ENCODE peak calls at places on chromosomes 7 and 10, in ten cellular contexts. One of them, this sample, is unnamed.

GRCh38 chr10:80075781-80076180 is 2.7 kb upstream of the TMEM254 start:
- DNase-seq in astrocyte: no peak
- DNase-seq in GM04504: no peak
- DNase-seq in esophagus squamous epithelium: no peak
- DNase-seq in CD4-positive, alpha-beta T cell: no peak
- DNase-seq in hypothalamus: no peak
- DNase-seq in cardiac fibroblast: peak; percentile 2
- DNase-seq in left cardiac atrium: no peak
- DNase-seq in stimulated activated CD4-positive, alpha-beta T cell treated with anti-CD3 and anti-CD28 coated beads, Interleukin-2, amount 100 ng/mL, for 48 hours: no peak
- DNase-seq in natural killer cell treated with Interleukin-12 subunit alpha and Interleukin-12 subunit beta and Interleukin-15 and Interleukin-18, amount 100 ng/mL, for 72 hours: no peak
- DNase-seq in this sample: no peak

GRCh38 chr7:4739528-4739992 is 35.9 kb upstream of the AP5Z1 start:
- DNase-seq in stimulated activated CD4-positive, alpha-beta T cell treated with anti-CD3 and anti-CD28 coated beads, Interleukin-2, amount 100 ng/mL, for 48 hours: no peak
- DNase-seq in astrocyte: peak; percentile 45
- DNase-seq in cardiac fibroblast: peak; percentile 81
- DNase-seq in GM04504: no peak
- DNase-seq in hypothalamus: peak; percentile 33
- DNase-seq in natural killer cell treated with Interleukin-12 subunit alpha and Interleukin-12 subunit beta and Interleukin-15 and Interleukin-18, amount 100 ng/mL, for 72 hours: no peak
- DNase-seq in CD4-positive, alpha-beta T cell: peak; percentile 67
- DNase-seq in left cardiac atrium: peak; percentile 58
- DNase-seq in esophagus squamous epithelium: no peak
- DNase-seq in this sample: no peak

GRCh38 chr10:95183451-95184230 is 10.4 kb upstream of the ACSM6 start:
- DNase-seq in stimulated activated CD4-positive, alpha-beta T cell treated with anti-CD3 and anti-CD28 coated beads, Interleukin-2, amount 100 ng/mL, for 48 hours: peak; percentile 75
- DNase-seq in esophagus squamous epithelium: peak; percentile 18
- DNase-seq in astrocyte: peak; percentile 57
- DNase-seq in hypothalamus: peak; percentile 72
- DNase-seq in natural killer cell treated with Interleukin-12 subunit alpha and Interleukin-12 subunit beta and Interleukin-15 and Interleukin-18, amount 100 ng/mL, for 72 hours: peak; percentile 89
- DNase-seq in CD4-positive, alpha-beta T cell: peak; percentile 59
- DNase-seq in cardiac fibroblast: peak; percentile 85
- DNase-seq in left cardiac atrium: peak; percentile 90
- DNase-seq in GM04504: peak; percentile 56
- DNase-seq in this sample: peak; percentile 82

GRCh38 chr7:7911339-7911738 is 57.3 kb upstream of the GLCCI1 start:
- DNase-seq in GM04504: peak; percentile 10
- DNase-seq in esophagus squamous epithelium: no peak
- DNase-seq in left cardiac atrium: no peak
- DNase-seq in cardiac fibroblast: peak; percentile 59
- DNase-seq in astrocyte: peak; percentile 97
- DNase-seq in stimulated activated CD4-positive, alpha-beta T cell treated with anti-CD3 and anti-CD28 coated beads, Interleukin-2, amount 100 ng/mL, for 48 hours: no peak
- DNase-seq in CD4-positive, alpha-beta T cell: no peak
- DNase-seq in natural killer cell treated with Interleukin-12 subunit alpha and Interleukin-12 subunit beta and Interleukin-15 and Interleukin-18, amount 100 ng/mL, for 72 hours: no peak
- DNase-seq in hypothalamus: no peak
- DNase-seq in this sample: no peak

GRCh38 chr10:49768329-49768728 is 6.2 kb upstream of the OGDHL start:
- DNase-seq in left cardiac atrium: no peak
- DNase-seq in cardiac fibroblast: no peak
- DNase-seq in hypothalamus: no peak
- DNase-seq in GM04504: no peak
- DNase-seq in esophagus squamous epithelium: no peak
- DNase-seq in astrocyte: no peak
- DNase-seq in stimulated activated CD4-positive, alpha-beta T cell treated with anti-CD3 and anti-CD28 coated beads, Interleukin-2, amount 100 ng/mL, for 48 hours: no peak
- DNase-seq in natural killer cell treated with Interleukin-12 subunit alpha and Interleukin-12 subunit beta and Interleukin-15 and Interleukin-18, amount 100 ng/mL, for 72 hours: no peak
- DNase-seq in CD4-positive, alpha-beta T cell: no peak
- DNase-seq in this sample: no peak

GRCh38 chr10:32948451-32948850 is 9.6 kb downstream of the ITGB1 start:
- DNase-seq in esophagus squamous epithelium: no peak
- DNase-seq in stimulated activated CD4-positive, alpha-beta T cell treated with anti-CD3 and anti-CD28 coated beads, Interleukin-2, amount 100 ng/mL, for 48 hours: no peak
- DNase-seq in hypothalamus: no peak
- DNase-seq in CD4-positive, alpha-beta T cell: no peak
- DNase-seq in natural killer cell treated with Interleukin-12 subunit alpha and Interleukin-12 subunit beta and Interleukin-15 and Interleukin-18, amount 100 ng/mL, for 72 hours: no peak
- DNase-seq in cardiac fibroblast: no peak
- DNase-seq in left cardiac atrium: no peak
- DNase-seq in GM04504: no peak
- DNase-seq in astrocyte: no peak
- DNase-seq in this sample: no peak

GRCh38 chr7:41918597-41918996 is 215.7 kb upstream of the INHBA start:
- DNase-seq in natural killer cell treated with Interleukin-12 subunit alpha and Interleukin-12 subunit beta and Interleukin-15 and Interleukin-18, amount 100 ng/mL, for 72 hours: no peak
- DNase-seq in stimulated activated CD4-positive, alpha-beta T cell treated with anti-CD3 and anti-CD28 coated beads, Interleukin-2, amount 100 ng/mL, for 48 hours: no peak
- DNase-seq in hypothalamus: no peak
- DNase-seq in GM04504: peak; percentile 66
- DNase-seq in CD4-positive, alpha-beta T cell: no peak
- DNase-seq in astrocyte: peak; percentile 91
- DNase-seq in cardiac fibroblast: peak; percentile 59
- DNase-seq in esophagus squamous epithelium: no peak
- DNase-seq in left cardiac atrium: no peak
- DNase-seq in this sample: no peak

GRCh38 chr10:102718220-102718619 is 3.8 kb downstream of the SFXN2 start:
- DNase-seq in astrocyte: peak; percentile 60
- DNase-seq in stimulated activated CD4-positive, alpha-beta T cell treated with anti-CD3 and anti-CD28 coated beads, Interleukin-2, amount 100 ng/mL, for 48 hours: no peak
- DNase-seq in left cardiac atrium: no peak
- DNase-seq in esophagus squamous epithelium: no peak
- DNase-seq in GM04504: no peak
- DNase-seq in CD4-positive, alpha-beta T cell: no peak
- DNase-seq in hypothalamus: no peak
- DNase-seq in natural killer cell treated with Interleukin-12 subunit alpha and Interleukin-12 subunit beta and Interleukin-15 and Interleukin-18, amount 100 ng/mL, for 72 hours: no peak
- DNase-seq in cardiac fibroblast: peak; percentile 67
- DNase-seq in this sample: no peak

GRCh38 chr10:10642741-10643280 is 374.9 kb upstream of the CELF2 start:
- DNase-seq in cardiac fibroblast: peak; percentile 97
- DNase-seq in left cardiac atrium: peak; percentile 60
- DNase-seq in CD4-positive, alpha-beta T cell: no peak
- DNase-seq in stimulated activated CD4-positive, alpha-beta T cell treated with anti-CD3 and anti-CD28 coated beads, Interleukin-2, amount 100 ng/mL, for 48 hours: no peak
- DNase-seq in hypothalamus: no peak
- DNase-seq in esophagus squamous epithelium: no peak
- DNase-seq in natural killer cell treated with Interleukin-12 subunit alpha and Interleukin-12 subunit beta and Interleukin-15 and Interleukin-18, amount 100 ng/mL, for 72 hours: no peak
- DNase-seq in GM04504: no peak
- DNase-seq in astrocyte: peak; percentile 4
- DNase-seq in this sample: no peak

GRCh38 chr10:51564896-51565505 is 134.4 kb downstream of the CSTF2T start:
- DNase-seq in CD4-positive, alpha-beta T cell: no peak
- DNase-seq in natural killer cell treated with Interleukin-12 subunit alpha and Interleukin-12 subunit beta and Interleukin-15 and Interleukin-18, amount 100 ng/mL, for 72 hours: no peak
- DNase-seq in astrocyte: no peak
- DNase-seq in hypothalamus: no peak
- DNase-seq in GM04504: no peak
- DNase-seq in left cardiac atrium: no peak
- DNase-seq in stimulated activated CD4-positive, alpha-beta T cell treated with anti-CD3 and anti-CD28 coated beads, Interleukin-2, amount 100 ng/mL, for 48 hours: no peak
- DNase-seq in esophagus squamous epithelium: no peak
- DNase-seq in cardiac fibroblast: no peak
- DNase-seq in this sample: no peak

GRCh38 chr10:11822031-11822756 is 962 bp upstream of the PROSER2 start:
- DNase-seq in left cardiac atrium: no peak
- DNase-seq in stimulated activated CD4-positive, alpha-beta T cell treated with anti-CD3 and anti-CD28 coated beads, Interleukin-2, amount 100 ng/mL, for 48 hours: no peak
- DNase-seq in esophagus squamous epithelium: no peak
- DNase-seq in cardiac fibroblast: no peak
- DNase-seq in CD4-positive, alpha-beta T cell: no peak
- DNase-seq in hypothalamus: no peak
- DNase-seq in natural killer cell treated with Interleukin-12 subunit alpha and Interleukin-12 subunit beta and Interleukin-15 and Interleukin-18, amount 100 ng/mL, for 72 hours: no peak
- DNase-seq in GM04504: no peak
- DNase-seq in astrocyte: no peak
- DNase-seq in this sample: no peak

GRCh38 chr7:151924508-151924907 is 31.7 kb upstream of the GALNTL5 start:
- DNase-seq in left cardiac atrium: no peak
- DNase-seq in cardiac fibroblast: no peak
- DNase-seq in CD4-positive, alpha-beta T cell: no peak
- DNase-seq in hypothalamus: no peak
- DNase-seq in astrocyte: no peak
- DNase-seq in stimulated activated CD4-positive, alpha-beta T cell treated with anti-CD3 and anti-CD28 coated beads, Interleukin-2, amount 100 ng/mL, for 48 hours: no peak
- DNase-seq in esophagus squamous epithelium: no peak
- DNase-seq in GM04504: no peak
- DNase-seq in natural killer cell treated with Interleukin-12 subunit alpha and Interleukin-12 subunit beta and Interleukin-15 and Interleukin-18, amount 100 ng/mL, for 72 hours: no peak
- DNase-seq in this sample: no peak

GRCh38 chr7:21215307-21215706 is 212.6 kb upstream of the SP4 start:
- DNase-seq in natural killer cell treated with Interleukin-12 subunit alpha and Interleukin-12 subunit beta and Interleukin-15 and Interleukin-18, amount 100 ng/mL, for 72 hours: no peak
- DNase-seq in GM04504: no peak
- DNase-seq in hypothalamus: no peak
- DNase-seq in stimulated activated CD4-positive, alpha-beta T cell treated with anti-CD3 and anti-CD28 coated beads, Interleukin-2, amount 100 ng/mL, for 48 hours: no peak
- DNase-seq in left cardiac atrium: no peak
- DNase-seq in esophagus squamous epithelium: no peak
- DNase-seq in cardiac fibroblast: no peak
- DNase-seq in astrocyte: no peak
- DNase-seq in CD4-positive, alpha-beta T cell: no peak
- DNase-seq in this sample: no peak

GRCh38 chr7:73342645-73343044 is 14.7 kb downstream of the FKBP6 start:
- DNase-seq in esophagus squamous epithelium: no peak
- DNase-seq in astrocyte: peak; percentile 25
- DNase-seq in hypothalamus: no peak
- DNase-seq in GM04504: no peak
- DNase-seq in cardiac fibroblast: peak; percentile 73
- DNase-seq in natural killer cell treated with Interleukin-12 subunit alpha and Interleukin-12 subunit beta and Interleukin-15 and Interleukin-18, amount 100 ng/mL, for 72 hours: no peak
- DNase-seq in stimulated activated CD4-positive, alpha-beta T cell treated with anti-CD3 and anti-CD28 coated beads, Interleukin-2, amount 100 ng/mL, for 48 hours: no peak
- DNase-seq in CD4-positive, alpha-beta T cell: no peak
- DNase-seq in left cardiac atrium: no peak
- DNase-seq in this sample: peak; percentile 57

GRCh38 chr10:69650589-69651261 is 20.7 kb downstream of the FAM241B start:
- DNase-seq in left cardiac atrium: no peak
- DNase-seq in natural killer cell treated with Interleukin-12 subunit alpha and Interleukin-12 subunit beta and Interleukin-15 and Interleukin-18, amount 100 ng/mL, for 72 hours: no peak
- DNase-seq in hypothalamus: no peak
- DNase-seq in cardiac fibroblast: no peak
- DNase-seq in astrocyte: no peak
- DNase-seq in esophagus squamous epithelium: no peak
- DNase-seq in GM04504: no peak
- DNase-seq in stimulated activated CD4-positive, alpha-beta T cell treated with anti-CD3 and anti-CD28 coated beads, Interleukin-2, amount 100 ng/mL, for 48 hours: no peak
- DNase-seq in CD4-positive, alpha-beta T cell: no peak
- DNase-seq in this sample: no peak

GRCh38 chr10:84204122-84204521 is 9.8 kb downstream of the CDHR1 start:
- DNase-seq in stimulated activated CD4-positive, alpha-beta T cell treated with anti-CD3 and anti-CD28 coated beads, Interleukin-2, amount 100 ng/mL, for 48 hours: no peak
- DNase-seq in cardiac fibroblast: no peak
- DNase-seq in left cardiac atrium: no peak
- DNase-seq in natural killer cell treated with Interleukin-12 subunit alpha and Interleukin-12 subunit beta and Interleukin-15 and Interleukin-18, amount 100 ng/mL, for 72 hours: peak; percentile 35
- DNase-seq in astrocyte: no peak
- DNase-seq in esophagus squamous epithelium: no peak
- DNase-seq in CD4-positive, alpha-beta T cell: no peak
- DNase-seq in hypothalamus: no peak
- DNase-seq in GM04504: no peak
- DNase-seq in this sample: peak; percentile 13

GRCh38 chr7:88395720-88396119 is 89.0 kb upstream of the STEAP4 start:
- DNase-seq in natural killer cell treated with Interleukin-12 subunit alpha and Interleukin-12 subunit beta and Interleukin-15 and Interleukin-18, amount 100 ng/mL, for 72 hours: no peak
- DNase-seq in astrocyte: no peak
- DNase-seq in GM04504: no peak
- DNase-seq in cardiac fibroblast: no peak
- DNase-seq in left cardiac atrium: no peak
- DNase-seq in stimulated activated CD4-positive, alpha-beta T cell treated with anti-CD3 and anti-CD28 coated beads, Interleukin-2, amount 100 ng/mL, for 48 hours: no peak
- DNase-seq in hypothalamus: no peak
- DNase-seq in CD4-positive, alpha-beta T cell: no peak
- DNase-seq in esophagus squamous epithelium: no peak
- DNase-seq in this sample: no peak

GRCh38 chr7:156676263-156676662 is 35.7 kb downstream of the RNF32 start:
- DNase-seq in cardiac fibroblast: no peak
- DNase-seq in esophagus squamous epithelium: no peak
- DNase-seq in stimulated activated CD4-positive, alpha-beta T cell treated with anti-CD3 and anti-CD28 coated beads, Interleukin-2, amount 100 ng/mL, for 48 hours: no peak
- DNase-seq in natural killer cell treated with Interleukin-12 subunit alpha and Interleukin-12 subunit beta and Interleukin-15 and Interleukin-18, amount 100 ng/mL, for 72 hours: no peak
- DNase-seq in CD4-positive, alpha-beta T cell: no peak
- DNase-seq in left cardiac atrium: no peak
- DNase-seq in GM04504: no peak
- DNase-seq in hypothalamus: no peak
- DNase-seq in astrocyte: no peak
- DNase-seq in this sample: no peak

GRCh38 chr7:127683776-127684681 is 32.0 kb downstream of the SND1 start:
- DNase-seq in astrocyte: no peak
- DNase-seq in GM04504: no peak
- DNase-seq in natural killer cell treated with Interleukin-12 subunit alpha and Interleukin-12 subunit beta and Interleukin-15 and Interleukin-18, amount 100 ng/mL, for 72 hours: no peak
- DNase-seq in left cardiac atrium: no peak
- DNase-seq in stimulated activated CD4-positive, alpha-beta T cell treated with anti-CD3 and anti-CD28 coated beads, Interleukin-2, amount 100 ng/mL, for 48 hours: no peak
- DNase-seq in esophagus squamous epithelium: no peak
- DNase-seq in CD4-positive, alpha-beta T cell: no peak
- DNase-seq in hypothalamus: no peak
- DNase-seq in cardiac fibroblast: peak; percentile 27
- DNase-seq in this sample: peak; percentile 59

GRCh38 chr10:113709221-113709838 is 29.6 kb downstream of the CASP7 start:
- DNase-seq in astrocyte: peak; percentile 71
- DNase-seq in stimulated activated CD4-positive, alpha-beta T cell treated with anti-CD3 and anti-CD28 coated beads, Interleukin-2, amount 100 ng/mL, for 48 hours: no peak
- DNase-seq in cardiac fibroblast: peak; percentile 62
- DNase-seq in left cardiac atrium: no peak
- DNase-seq in natural killer cell treated with Interleukin-12 subunit alpha and Interleukin-12 subunit beta and Interleukin-15 and Interleukin-18, amount 100 ng/mL, for 72 hours: no peak
- DNase-seq in esophagus squamous epithelium: no peak
- DNase-seq in CD4-positive, alpha-beta T cell: no peak
- DNase-seq in GM04504: peak; percentile 40
- DNase-seq in hypothalamus: no peak
- DNase-seq in this sample: peak; percentile 93

GRCh38 chr10:77606751-77607150 is 30.9 kb downstream of the KCNMA1 start:
- DNase-seq in astrocyte: no peak
- DNase-seq in stimulated activated CD4-positive, alpha-beta T cell treated with anti-CD3 and anti-CD28 coated beads, Interleukin-2, amount 100 ng/mL, for 48 hours: no peak
- DNase-seq in left cardiac atrium: no peak
- DNase-seq in hypothalamus: no peak
- DNase-seq in cardiac fibroblast: no peak
- DNase-seq in CD4-positive, alpha-beta T cell: no peak
- DNase-seq in esophagus squamous epithelium: no peak
- DNase-seq in GM04504: no peak
- DNase-seq in natural killer cell treated with Interleukin-12 subunit alpha and Interleukin-12 subunit beta and Interleukin-15 and Interleukin-18, amount 100 ng/mL, for 72 hours: peak; percentile 20
- DNase-seq in this sample: no peak

GRCh38 chr10:535953-536352 is 153.5 kb downstream of the DIP2C start:
- DNase-seq in esophagus squamous epithelium: no peak
- DNase-seq in natural killer cell treated with Interleukin-12 subunit alpha and Interleukin-12 subunit beta and Interleukin-15 and Interleukin-18, amount 100 ng/mL, for 72 hours: no peak
- DNase-seq in hypothalamus: no peak
- DNase-seq in stimulated activated CD4-positive, alpha-beta T cell treated with anti-CD3 and anti-CD28 coated beads, Interleukin-2, amount 100 ng/mL, for 48 hours: no peak
- DNase-seq in left cardiac atrium: no peak
- DNase-seq in astrocyte: no peak
- DNase-seq in GM04504: no peak
- DNase-seq in CD4-positive, alpha-beta T cell: no peak
- DNase-seq in cardiac fibroblast: no peak
- DNase-seq in this sample: no peak

GRCh38 chr7:98286701-98287485 is 5.4 kb downstream of the BRI3 start:
- DNase-seq in hypothalamus: no peak
- DNase-seq in esophagus squamous epithelium: no peak
- DNase-seq in natural killer cell treated with Interleukin-12 subunit alpha and Interleukin-12 subunit beta and Interleukin-15 and Interleukin-18, amount 100 ng/mL, for 72 hours: no peak
- DNase-seq in astrocyte: no peak
- DNase-seq in cardiac fibroblast: no peak
- DNase-seq in GM04504: no peak
- DNase-seq in stimulated activated CD4-positive, alpha-beta T cell treated with anti-CD3 and anti-CD28 coated beads, Interleukin-2, amount 100 ng/mL, for 48 hours: no peak
- DNase-seq in CD4-positive, alpha-beta T cell: no peak
- DNase-seq in left cardiac atrium: no peak
- DNase-seq in this sample: no peak

GRCh38 chr7:24573554-24574338 is 494 bp downstream of the PALS2 start:
- DNase-seq in CD4-positive, alpha-beta T cell: peak; percentile 31
- DNase-seq in esophagus squamous epithelium: no peak
- DNase-seq in GM04504: no peak
- DNase-seq in left cardiac atrium: peak; percentile 68
- DNase-seq in stimulated activated CD4-positive, alpha-beta T cell treated with anti-CD3 and anti-CD28 coated beads, Interleukin-2, amount 100 ng/mL, for 48 hours: peak; percentile 24
- DNase-seq in astrocyte: peak; percentile 54
- DNase-seq in hypothalamus: peak; percentile 26
- DNase-seq in cardiac fibroblast: peak; percentile 59
- DNase-seq in natural killer cell treated with Interleukin-12 subunit alpha and Interleukin-12 subunit beta and Interleukin-15 and Interleukin-18, amount 100 ng/mL, for 72 hours: peak; percentile 59
- DNase-seq in this sample: peak; percentile 72

GRCh38 chr10:14014423-14014822 is 316.3 kb downstream of the FRMD4A start:
- DNase-seq in CD4-positive, alpha-beta T cell: no peak
- DNase-seq in hypothalamus: no peak
- DNase-seq in esophagus squamous epithelium: no peak
- DNase-seq in GM04504: no peak
- DNase-seq in stimulated activated CD4-positive, alpha-beta T cell treated with anti-CD3 and anti-CD28 coated beads, Interleukin-2, amount 100 ng/mL, for 48 hours: no peak
- DNase-seq in cardiac fibroblast: no peak
- DNase-seq in left cardiac atrium: no peak
- DNase-seq in astrocyte: no peak
- DNase-seq in natural killer cell treated with Interleukin-12 subunit alpha and Interleukin-12 subunit beta and Interleukin-15 and Interleukin-18, amount 100 ng/mL, for 72 hours: no peak
- DNase-seq in this sample: no peak

GRCh38 chr7:25846722-25847121 is 305.3 kb upstream of the NFE2L3 start:
- DNase-seq in GM04504: no peak
- DNase-seq in CD4-positive, alpha-beta T cell: no peak
- DNase-seq in natural killer cell treated with Interleukin-12 subunit alpha and Interleukin-12 subunit beta and Interleukin-15 and Interleukin-18, amount 100 ng/mL, for 72 hours: no peak
- DNase-seq in astrocyte: peak; percentile 87
- DNase-seq in esophagus squamous epithelium: no peak
- DNase-seq in stimulated activated CD4-positive, alpha-beta T cell treated with anti-CD3 and anti-CD28 coated beads, Interleukin-2, amount 100 ng/mL, for 48 hours: no peak
- DNase-seq in cardiac fibroblast: peak; percentile 96
- DNase-seq in hypothalamus: no peak
- DNase-seq in left cardiac atrium: peak; percentile 81
- DNase-seq in this sample: no peak

GRCh38 chr7:87359366-87359765 is 13.9 kb downstream of the CROT start:
- DNase-seq in natural killer cell treated with Interleukin-12 subunit alpha and Interleukin-12 subunit beta and Interleukin-15 and Interleukin-18, amount 100 ng/mL, for 72 hours: no peak
- DNase-seq in GM04504: peak; percentile 34
- DNase-seq in stimulated activated CD4-positive, alpha-beta T cell treated with anti-CD3 and anti-CD28 coated beads, Interleukin-2, amount 100 ng/mL, for 48 hours: no peak
- DNase-seq in astrocyte: peak; percentile 89
- DNase-seq in esophagus squamous epithelium: no peak
- DNase-seq in left cardiac atrium: no peak
- DNase-seq in cardiac fibroblast: peak; percentile 4
- DNase-seq in hypothalamus: no peak
- DNase-seq in CD4-positive, alpha-beta T cell: no peak
- DNase-seq in this sample: no peak

GRCh38 chr7:31508823-31509222 is 5.1 kb upstream of the ITPRID1 start:
- DNase-seq in left cardiac atrium: no peak
- DNase-seq in cardiac fibroblast: no peak
- DNase-seq in esophagus squamous epithelium: no peak
- DNase-seq in hypothalamus: no peak
- DNase-seq in stimulated activated CD4-positive, alpha-beta T cell treated with anti-CD3 and anti-CD28 coated beads, Interleukin-2, amount 100 ng/mL, for 48 hours: no peak
- DNase-seq in CD4-positive, alpha-beta T cell: no peak
- DNase-seq in astrocyte: no peak
- DNase-seq in GM04504: no peak
- DNase-seq in natural killer cell treated with Interleukin-12 subunit alpha and Interleukin-12 subunit beta and Interleukin-15 and Interleukin-18, amount 100 ng/mL, for 72 hours: no peak
- DNase-seq in this sample: no peak